ENCODE peak calls at places on chromosomes 7 and 10, in eight cellular contexts. One of them, this sample, is unnamed.

GRCh38 chr10:13873201-13873600 is 286.4 kb downstream of the PRPF18 start:
- DNase-seq in psoas muscle: no peak
- DNase-seq in PC-3: no peak
- DNase-seq in tibial nerve: no peak
- DNase-seq in astrocyte: no peak
- DNase-seq in GM12865: no peak
- DNase-seq in BJ: no peak
- DNase-seq in Peyer's patch: no peak
- DNase-seq in this sample: no peak

GRCh38 chr10:107390563-107390962 is 226.1 kb upstream of the SORCS1 start:
- DNase-seq in psoas muscle: no peak
- DNase-seq in PC-3: no peak
- DNase-seq in tibial nerve: no peak
- DNase-seq in astrocyte: no peak
- DNase-seq in GM12865: no peak
- DNase-seq in BJ: no peak
- DNase-seq in Peyer's patch: no peak
- DNase-seq in this sample: no peak

GRCh38 chr7:108002726-108003590 is at the start of gene LAMB1:
- DNase-seq in psoas muscle: peak; percentile 81
- DNase-seq in PC-3: peak; percentile 69
- DNase-seq in tibial nerve: peak; percentile 53
- DNase-seq in astrocyte: peak; percentile 72
- DNase-seq in GM12865: no peak
- DNase-seq in BJ: no peak
- DNase-seq in Peyer's patch: peak; percentile 75
- DNase-seq in this sample: no peak

GRCh38 chr10:48501226-48501625 is 103.6 kb downstream of the ARHGAP22 start:
- DNase-seq in psoas muscle: no peak
- DNase-seq in PC-3: no peak
- DNase-seq in tibial nerve: no peak
- DNase-seq in astrocyte: no peak
- DNase-seq in GM12865: no peak
- DNase-seq in BJ: no peak
- DNase-seq in Peyer's patch: no peak
- DNase-seq in this sample: no peak

GRCh38 chr7:7265676-7266075 is 83.3 kb downstream of the C1GALT1 start:
- DNase-seq in psoas muscle: no peak
- DNase-seq in PC-3: no peak
- DNase-seq in tibial nerve: no peak
- DNase-seq in astrocyte: no peak
- DNase-seq in GM12865: no peak
- DNase-seq in BJ: no peak
- DNase-seq in Peyer's patch: no peak
- DNase-seq in this sample: no peak

GRCh38 chr7:37052673-37053072 is 328.4 kb upstream of the AOAH start:
- DNase-seq in psoas muscle: no peak
- DNase-seq in PC-3: peak; percentile 7
- DNase-seq in tibial nerve: no peak
- DNase-seq in astrocyte: peak; percentile 5
- DNase-seq in GM12865: peak; percentile 13
- DNase-seq in BJ: no peak
- DNase-seq in Peyer's patch: no peak
- DNase-seq in this sample: no peak

GRCh38 chr10:96740579-96741281 is 20.4 kb upstream of the PIK3AP1 start:
- DNase-seq in psoas muscle: peak; percentile 41
- DNase-seq in PC-3: no peak
- DNase-seq in tibial nerve: peak; percentile 28
- DNase-seq in astrocyte: no peak
- DNase-seq in GM12865: no peak
- DNase-seq in BJ: no peak
- DNase-seq in Peyer's patch: no peak
- DNase-seq in this sample: no peak

GRCh38 chr10:30583778-30584415 is 45.7 kb downstream of the LYZL2 start:
- DNase-seq in psoas muscle: peak; percentile 49
- DNase-seq in PC-3: peak; percentile 90
- DNase-seq in tibial nerve: peak; percentile 22
- DNase-seq in astrocyte: peak; percentile 75
- DNase-seq in GM12865: peak; percentile 77
- DNase-seq in BJ: no peak
- DNase-seq in Peyer's patch: peak; percentile 60
- DNase-seq in this sample: peak; percentile 36

GRCh38 chr7:148286150-148286549 is 304.4 kb upstream of the C7orf33 start:
- DNase-seq in psoas muscle: no peak
- DNase-seq in PC-3: peak; percentile 54
- DNase-seq in tibial nerve: no peak
- DNase-seq in astrocyte: no peak
- DNase-seq in GM12865: no peak
- DNase-seq in BJ: no peak
- DNase-seq in Peyer's patch: no peak
- DNase-seq in this sample: no peak

GRCh38 chr7:20787658-20788057 is 972 bp upstream of the SP8 start:
- DNase-seq in psoas muscle: no peak
- DNase-seq in PC-3: no peak
- DNase-seq in tibial nerve: no peak
- DNase-seq in astrocyte: no peak
- DNase-seq in GM12865: no peak
- DNase-seq in BJ: no peak
- DNase-seq in Peyer's patch: no peak
- DNase-seq in this sample: no peak

GRCh38 chr10:81870472-81870871 is 4.5 kb upstream of the NRG3 start:
- DNase-seq in psoas muscle: no peak
- DNase-seq in PC-3: no peak
- DNase-seq in tibial nerve: no peak
- DNase-seq in astrocyte: no peak
- DNase-seq in GM12865: no peak
- DNase-seq in BJ: no peak
- DNase-seq in Peyer's patch: no peak
- DNase-seq in this sample: no peak

GRCh38 chr7:69728299-69728698 is 130.0 kb downstream of the AUTS2 start:
- DNase-seq in psoas muscle: no peak
- DNase-seq in PC-3: no peak
- DNase-seq in tibial nerve: no peak
- DNase-seq in astrocyte: peak; percentile 73
- DNase-seq in GM12865: no peak
- DNase-seq in BJ: no peak
- DNase-seq in Peyer's patch: no peak
- DNase-seq in this sample: no peak

GRCh38 chr10:22805304-22805703 is 90.9 kb upstream of the PIP4K2A start:
- DNase-seq in psoas muscle: no peak
- DNase-seq in PC-3: peak; percentile 72
- DNase-seq in tibial nerve: no peak
- DNase-seq in astrocyte: peak; percentile 63
- DNase-seq in GM12865: no peak
- DNase-seq in BJ: no peak
- DNase-seq in Peyer's patch: no peak
- DNase-seq in this sample: no peak

GRCh38 chr7:134750083-134751062 is 29.1 kb upstream of the CALD1 start:
- DNase-seq in psoas muscle: no peak
- DNase-seq in PC-3: peak; percentile 44
- DNase-seq in tibial nerve: peak; percentile 30
- DNase-seq in astrocyte: no peak
- DNase-seq in GM12865: peak; percentile 74
- DNase-seq in BJ: no peak
- DNase-seq in Peyer's patch: peak; percentile 55
- DNase-seq in this sample: no peak

GRCh38 chr7:46468753-46469356 is 547.8 kb upstream of the IGFBP3 start:
- DNase-seq in psoas muscle: no peak
- DNase-seq in PC-3: no peak
- DNase-seq in tibial nerve: no peak
- DNase-seq in astrocyte: peak; percentile 26
- DNase-seq in GM12865: no peak
- DNase-seq in BJ: no peak
- DNase-seq in Peyer's patch: no peak
- DNase-seq in this sample: no peak

GRCh38 chr10:7563368-7563767 is 103.4 kb downstream of the ITIH5 start:
- DNase-seq in psoas muscle: no peak
- DNase-seq in PC-3: no peak
- DNase-seq in tibial nerve: no peak
- DNase-seq in astrocyte: peak; percentile 20
- DNase-seq in GM12865: no peak
- DNase-seq in BJ: no peak
- DNase-seq in Peyer's patch: no peak
- DNase-seq in this sample: no peak

GRCh38 chr7:128738570-128739047 is 550 bp upstream of the CALU start:
- DNase-seq in psoas muscle: no peak
- DNase-seq in PC-3: no peak
- DNase-seq in tibial nerve: no peak
- DNase-seq in astrocyte: no peak
- DNase-seq in GM12865: no peak
- DNase-seq in BJ: no peak
- DNase-seq in Peyer's patch: no peak
- DNase-seq in this sample: no peak
- TF ChIP-seq CTCF in psoas muscle: no peak
- TF ChIP-seq CTCF in PC-3: no peak
- TF ChIP-seq CTCF in tibial nerve: no peak
- TF ChIP-seq CTCF in astrocyte: no peak
- TF ChIP-seq CTCF in GM12865: no peak
- TF ChIP-seq CTCF in BJ: no peak
- TF ChIP-seq CTCF in Peyer's patch: no peak
- TF ChIP-seq CTCF in this sample: no peak

GRCh38 chr10:78549536-78549935 is 515.9 kb downstream of the RPS24 start:
- DNase-seq in psoas muscle: no peak
- DNase-seq in PC-3: peak; percentile 100
- DNase-seq in tibial nerve: no peak
- DNase-seq in astrocyte: peak; percentile 24
- DNase-seq in GM12865: no peak
- DNase-seq in BJ: no peak
- DNase-seq in Peyer's patch: no peak
- DNase-seq in this sample: no peak

GRCh38 chr10:78552261-78552811 is 516.4 kb upstream of the ZMIZ1 start:
- DNase-seq in psoas muscle: peak; percentile 59
- DNase-seq in PC-3: no peak
- DNase-seq in tibial nerve: no peak
- DNase-seq in astrocyte: peak; percentile 85
- DNase-seq in GM12865: no peak
- DNase-seq in BJ: peak; percentile 18
- DNase-seq in Peyer's patch: no peak
- DNase-seq in this sample: no peak

GRCh38 chr10:78551184-78552005 is 517.4 kb upstream of the ZMIZ1 start:
- DNase-seq in psoas muscle: no peak
- DNase-seq in PC-3: no peak
- DNase-seq in tibial nerve: no peak
- DNase-seq in astrocyte: no peak
- DNase-seq in GM12865: no peak
- DNase-seq in BJ: no peak
- DNase-seq in Peyer's patch: no peak
- DNase-seq in this sample: no peak

GRCh38 chr10:78550090-78550489 is 516.4 kb downstream of the RPS24 start:
- DNase-seq in psoas muscle: no peak
- DNase-seq in PC-3: no peak
- DNase-seq in tibial nerve: no peak
- DNase-seq in astrocyte: no peak
- DNase-seq in GM12865: no peak
- DNase-seq in BJ: no peak
- DNase-seq in Peyer's patch: no peak
- DNase-seq in this sample: no peak

GRCh38 chr10:78550716-78551115 is 517.1 kb downstream of the RPS24 start:
- DNase-seq in psoas muscle: no peak
- DNase-seq in PC-3: no peak
- DNase-seq in tibial nerve: no peak
- DNase-seq in astrocyte: no peak
- DNase-seq in GM12865: no peak
- DNase-seq in BJ: no peak
- DNase-seq in Peyer's patch: no peak
- DNase-seq in this sample: no peak
- H3K4me3 ChIP-seq in psoas muscle: no peak overlapping the region
- H3K4me3 ChIP-seq in PC-3: no peak overlapping the region
- H3K4me3 ChIP-seq in tibial nerve: no peak overlapping the region
- H3K4me3 ChIP-seq in astrocyte: no peak overlapping the region
- H3K4me3 ChIP-seq in GM12865: no peak overlapping the region
- H3K4me3 ChIP-seq in BJ: no peak overlapping the region
- H3K4me3 ChIP-seq in Peyer's patch: no peak overlapping the region
- H3K4me3 ChIP-seq in this sample: no peak overlapping the region

GRCh38 chr7:117384693-117385092 is 42.6 kb downstream of the ASZ1 start:
- DNase-seq in psoas muscle: no peak
- DNase-seq in PC-3: no peak
- DNase-seq in tibial nerve: no peak
- DNase-seq in astrocyte: no peak
- DNase-seq in GM12865: no peak
- DNase-seq in BJ: no peak
- DNase-seq in Peyer's patch: no peak
- DNase-seq in this sample: no peak

GRCh38 chr7:117383826-117384225 is 43.5 kb downstream of the ASZ1 start:
- DNase-seq in psoas muscle: no peak
- DNase-seq in PC-3: no peak
- DNase-seq in tibial nerve: no peak
- DNase-seq in astrocyte: no peak
- DNase-seq in GM12865: no peak
- DNase-seq in BJ: no peak
- DNase-seq in Peyer's patch: no peak
- DNase-seq in this sample: no peak

GRCh38 chr7:117385340-117386124 is 41.8 kb downstream of the ASZ1 start:
- DNase-seq in psoas muscle: no peak
- DNase-seq in PC-3: peak; percentile 51
- DNase-seq in tibial nerve: no peak
- DNase-seq in astrocyte: peak; percentile 27
- DNase-seq in GM12865: peak; percentile 48
- DNase-seq in BJ: no peak
- DNase-seq in Peyer's patch: no peak
- DNase-seq in this sample: no peak

GRCh38 chr7:117389871-117390270 is 37.4 kb downstream of the ASZ1 start:
- DNase-seq in psoas muscle: no peak
- DNase-seq in PC-3: no peak
- DNase-seq in tibial nerve: no peak
- DNase-seq in astrocyte: no peak
- DNase-seq in GM12865: no peak
- DNase-seq in BJ: no peak
- DNase-seq in Peyer's patch: no peak
- DNase-seq in this sample: no peak

GRCh38 chr7:117386125-117386709 is 41.1 kb downstream of the ASZ1 start:
- DNase-seq in psoas muscle: no peak
- DNase-seq in PC-3: peak; percentile 14
- DNase-seq in tibial nerve: no peak
- DNase-seq in astrocyte: peak; percentile 69
- DNase-seq in GM12865: no peak
- DNase-seq in BJ: no peak
- DNase-seq in Peyer's patch: no peak
- DNase-seq in this sample: no peak
- TF ChIP-seq CTCF in psoas muscle: no peak
- TF ChIP-seq CTCF in PC-3: no peak
- TF ChIP-seq CTCF in tibial nerve: no peak
- TF ChIP-seq CTCF in astrocyte: no peak
- TF ChIP-seq CTCF in GM12865: no peak
- TF ChIP-seq CTCF in BJ: no peak
- TF ChIP-seq CTCF in Peyer's patch: no peak
- TF ChIP-seq CTCF in this sample: no peak

DNA sequence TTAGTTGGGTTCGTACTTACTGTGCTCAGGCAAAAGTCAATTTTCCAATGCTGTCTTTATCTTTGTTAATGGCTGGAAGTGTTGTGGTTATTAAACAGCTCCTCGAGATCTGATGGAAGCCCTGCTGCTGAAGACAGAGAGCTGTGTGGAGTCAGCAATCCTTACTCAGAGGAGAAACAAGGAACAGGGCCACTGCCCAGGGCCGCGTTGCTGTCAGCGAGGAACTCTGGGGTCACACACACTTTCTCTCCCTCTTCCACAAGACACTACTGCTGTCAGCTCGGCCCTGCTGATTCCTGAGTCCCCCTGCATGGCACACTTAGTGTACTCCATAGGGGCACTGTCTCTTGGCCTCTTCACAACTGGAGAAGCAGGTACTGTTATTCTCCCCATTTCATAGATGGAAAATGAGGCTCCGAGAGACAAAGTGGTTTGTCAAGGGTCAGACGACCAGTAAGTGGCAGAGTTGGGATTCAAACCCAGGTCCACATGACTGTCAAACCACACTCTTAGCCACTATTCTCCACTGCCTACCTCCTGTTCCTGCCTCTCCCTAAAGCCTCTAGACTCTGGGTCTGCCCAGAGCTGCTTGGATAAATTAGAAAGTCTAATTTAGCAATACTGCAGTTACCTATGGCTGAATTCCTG is 29.3 kb upstream of the PDCD4 start:
- DNase-seq in psoas muscle: no peak
- DNase-seq in PC-3: no peak
- DNase-seq in tibial nerve: no peak
- DNase-seq in astrocyte: no peak
- DNase-seq in GM12865: peak; percentile 68
- DNase-seq in BJ: no peak
- DNase-seq in Peyer's patch: no peak
- DNase-seq in this sample: no peak
- H3K4me3 ChIP-seq in psoas muscle: no peak overlapping the region
- H3K4me3 ChIP-seq in PC-3: no peak overlapping the region
- H3K4me3 ChIP-seq in tibial nerve: no peak overlapping the region
- H3K4me3 ChIP-seq in astrocyte: no peak overlapping the region
- H3K4me3 ChIP-seq in GM12865: peak overlapping the region; percentile 82
- H3K4me3 ChIP-seq in BJ: no peak overlapping the region
- H3K4me3 ChIP-seq in Peyer's patch: no peak overlapping the region
- H3K4me3 ChIP-seq in this sample: peak overlapping the region; percentile 48